ENCODE peak calls at places on chromosome 16, in four cellular contexts. One of them, this sample, is unnamed.

GRCh38 chr16:20763461-20764232 is at the start of gene ACSM3:
- DNase-seq in H1: peak; percentile 55
- DNase-seq in HepG2: peak; percentile 83
- DNase-seq in K562: peak; percentile 92
- DNase-seq in this sample: peak; percentile 85

GRCh38 chr16:60991886-60992285 is 1044.4 kb downstream of the CDH8 start:
- DNase-seq in H1: no peak
- DNase-seq in K562: no peak
- DNase-seq in HepG2: no peak
- DNase-seq in this sample: no peak

GRCh38 chr16:27214084-27214961 is 11.0 kb downstream of the KDM8 start:
- DNase-seq in K562: no peak
- DNase-seq in HepG2: peak; percentile 70
- DNase-seq in H1: no peak
- DNase-seq in this sample: no peak

GRCh38 chr16:80116711-80117110 is 424.1 kb upstream of the DYNLRB2 start:
- DNase-seq in K562: no peak
- DNase-seq in HepG2: no peak
- DNase-seq in H1: no peak
- DNase-seq in this sample: no peak

GRCh38 chr16:19898924-19899604 is 14.4 kb upstream of the GPRC5B start:
- DNase-seq in HepG2: peak; percentile 66
- DNase-seq in H1: peak; percentile 86
- DNase-seq in K562: peak; percentile 59
- DNase-seq in this sample: peak; percentile 68

GRCh38 chr16:64250866-64251265 is 871.0 kb downstream of the CDH11 start:
- DNase-seq in HepG2: no peak
- DNase-seq in H1: no peak
- DNase-seq in K562: no peak
- DNase-seq in this sample: no peak

GRCh38 chr16:48617711-48618148 is 7.8 kb upstream of the N4BP1 start:
- DNase-seq in H1: no peak
- DNase-seq in HepG2: no peak
- DNase-seq in K562: no peak
- DNase-seq in this sample: no peak

GRCh38 chr16:51151951-51152663 is 1.0 kb upstream of the SALL1 start:
- DNase-seq in HepG2: peak; percentile 79
- DNase-seq in K562: no peak
- DNase-seq in H1: peak; percentile 91
- DNase-seq in this sample: no peak

GRCh38 chr16:79542196-79542859 is 58.2 kb downstream of the MAF start:
- DNase-seq in K562: no peak
- DNase-seq in H1: no peak
- DNase-seq in HepG2: no peak
- DNase-seq in this sample: no peak

GRCh38 chr16:87702325-87702811 is 63.4 kb downstream of the KLHDC4 start:
- DNase-seq in K562: peak; percentile 64
- DNase-seq in HepG2: peak; percentile 19
- DNase-seq in H1: peak; percentile 80
- DNase-seq in this sample: no peak

GRCh38 chr16:29877266-29877961 is 14.4 kb upstream of the CDIPT start:
- DNase-seq in K562: peak; percentile 97
- DNase-seq in HepG2: no peak
- DNase-seq in H1: peak; percentile 99
- DNase-seq in this sample: peak; percentile 58

GRCh38 chr16:31200821-31201510 is 1.6 kb downstream of the PYCARD start:
- DNase-seq in K562: no peak
- DNase-seq in H1: no peak
- DNase-seq in HepG2: no peak
- DNase-seq in this sample: no peak

GRCh38 chr16:72939247-72939646 is 108.7 kb downstream of the ZFHX3 start:
- DNase-seq in K562: no peak
- DNase-seq in H1: no peak
- DNase-seq in HepG2: no peak
- DNase-seq in this sample: peak; percentile 64

GRCh38 chr16:29852654-29853053 is 10.4 kb downstream of the CDIPT start:
- DNase-seq in HepG2: no peak
- DNase-seq in K562: no peak
- DNase-seq in H1: no peak
- DNase-seq in this sample: no peak

GRCh38 chr16:86029131-86029741 is 130.3 kb downstream of the IRF8 start:
- DNase-seq in H1: no peak
- DNase-seq in HepG2: no peak
- DNase-seq in K562: no peak
- DNase-seq in this sample: no peak

GRCh38 chr16:19307587-19308241 is 22.2 kb downstream of the CLEC19A start:
- DNase-seq in HepG2: peak; percentile 33
- DNase-seq in K562: peak; percentile 46
- DNase-seq in H1: peak; percentile 84
- DNase-seq in this sample: no peak

GRCh38 chr16:85431431-85432124 is 181.5 kb upstream of the GSE1 start:
- DNase-seq in K562: no peak
- DNase-seq in H1: peak; percentile 46
- DNase-seq in HepG2: no peak
- DNase-seq in this sample: no peak

DNA sequence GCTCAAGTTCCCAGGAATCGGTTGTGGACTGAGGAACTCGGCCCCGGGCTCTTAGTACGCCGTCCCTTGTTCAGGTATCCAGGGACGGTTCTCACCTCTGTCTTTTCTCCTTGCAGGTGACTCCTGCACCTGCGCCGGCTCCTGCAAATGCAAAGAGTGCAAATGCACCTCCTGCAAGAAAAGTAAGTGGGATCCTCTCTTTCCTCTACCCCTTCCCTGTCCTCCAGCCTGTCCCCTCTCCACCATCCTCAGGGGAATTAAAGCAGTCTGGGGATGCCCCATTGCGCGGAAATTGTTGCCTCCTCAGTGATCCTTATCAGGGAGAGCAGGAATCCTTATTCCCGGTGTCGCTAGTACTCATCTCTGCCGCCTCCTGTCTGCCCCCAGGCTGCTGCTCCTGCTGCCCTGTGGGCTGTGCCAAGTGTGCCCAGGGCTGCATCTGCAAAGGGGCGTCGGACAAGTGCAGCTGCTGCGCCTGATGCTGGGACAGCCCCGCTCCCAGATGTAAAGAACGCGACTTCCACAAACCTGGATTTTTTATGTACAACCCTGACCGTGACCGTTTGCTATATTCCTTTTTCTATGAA is 585 bp downstream of the MT2A start:
- DNase-seq in HepG2: no peak
- DNase-seq in H1: no peak
- DNase-seq in K562: no peak
- DNase-seq in this sample: peak; percentile 19
- TF ChIP-seq PHF8 in HepG2: no peak
- TF ChIP-seq PHF8 in H1: no peak
- TF ChIP-seq PHF8 in K562: no peak
- TF ChIP-seq PHF8 in this sample: no peak

DNA sequence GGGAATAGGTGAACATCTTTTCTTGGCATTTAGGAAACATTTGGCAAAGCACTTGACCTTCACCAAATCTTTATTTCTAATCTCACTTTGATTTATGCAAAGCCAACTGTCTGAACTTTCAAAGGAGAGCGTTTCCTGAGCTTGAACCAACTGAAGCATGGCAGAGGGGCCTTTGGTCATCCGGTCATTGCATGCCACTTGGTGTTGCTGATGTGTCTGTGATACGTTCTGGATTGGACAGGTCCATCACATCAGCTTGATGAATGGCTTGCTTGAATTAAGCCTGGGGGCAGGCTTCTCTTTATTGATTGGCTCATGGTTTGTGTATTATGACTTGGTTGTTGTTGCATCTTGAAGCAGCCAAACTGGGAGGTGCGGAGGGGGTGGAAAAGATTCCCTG is 347.3 kb downstream of the RBFOX1 start:
- DNase-seq in H1: no peak
- DNase-seq in K562: no peak
- DNase-seq in HepG2: no peak
- DNase-seq in this sample: no peak
- TF ChIP-seq JUN in H1: no peak
- TF ChIP-seq JUN in K562: no peak
- TF ChIP-seq JUN in HepG2: no peak
- TF ChIP-seq JUN in this sample: no peak

GRCh38 chr16:53785044-53785443 is 81.1 kb downstream of the FTO start:
- DNase-seq in HepG2: no peak
- DNase-seq in K562: no peak
- DNase-seq in H1: no peak
- DNase-seq in this sample: no peak
- H3K4me2 ChIP-seq in HepG2: no peak overlapping the region
- H3K4me2 ChIP-seq in K562: no peak overlapping the region
- H3K4me2 ChIP-seq in H1: no peak overlapping the region
- H3K4me2 ChIP-seq in this sample: no peak overlapping the region

GRCh38 chr16:22874394-22874793 is 60.4 kb downstream of the HS3ST2 start:
- DNase-seq in HepG2: no peak
- DNase-seq in K562: no peak
- DNase-seq in H1: no peak
- DNase-seq in this sample: no peak

GRCh38 chr16:22868859-22869258 is 54.9 kb downstream of the HS3ST2 start:
- DNase-seq in H1: no peak
- DNase-seq in K562: no peak
- DNase-seq in HepG2: no peak
- DNase-seq in this sample: no peak
- TF ChIP-seq PHF8 in H1: no peak
- TF ChIP-seq PHF8 in K562: no peak
- TF ChIP-seq PHF8 in HepG2: no peak
- TF ChIP-seq PHF8 in this sample: no peak

GRCh38 chr16:81265052-81265451 is 26.6 kb downstream of the BCO1 start:
- DNase-seq in H1: no peak
- DNase-seq in K562: no peak
- DNase-seq in HepG2: no peak
- DNase-seq in this sample: no peak

GRCh38 chr16:81264386-81264785 is 25.9 kb downstream of the BCO1 start:
- DNase-seq in HepG2: no peak
- DNase-seq in H1: no peak
- DNase-seq in K562: no peak
- DNase-seq in this sample: no peak

GRCh38 chr16:81263470-81264200 is 25.1 kb downstream of the BCO1 start:
- DNase-seq in HepG2: no peak
- DNase-seq in K562: no peak
- DNase-seq in H1: no peak
- DNase-seq in this sample: no peak

GRCh38 chr16:81259916-81260315 is 21.4 kb downstream of the BCO1 start:
- DNase-seq in HepG2: no peak
- DNase-seq in H1: no peak
- DNase-seq in K562: no peak
- DNase-seq in this sample: no peak

DNA sequence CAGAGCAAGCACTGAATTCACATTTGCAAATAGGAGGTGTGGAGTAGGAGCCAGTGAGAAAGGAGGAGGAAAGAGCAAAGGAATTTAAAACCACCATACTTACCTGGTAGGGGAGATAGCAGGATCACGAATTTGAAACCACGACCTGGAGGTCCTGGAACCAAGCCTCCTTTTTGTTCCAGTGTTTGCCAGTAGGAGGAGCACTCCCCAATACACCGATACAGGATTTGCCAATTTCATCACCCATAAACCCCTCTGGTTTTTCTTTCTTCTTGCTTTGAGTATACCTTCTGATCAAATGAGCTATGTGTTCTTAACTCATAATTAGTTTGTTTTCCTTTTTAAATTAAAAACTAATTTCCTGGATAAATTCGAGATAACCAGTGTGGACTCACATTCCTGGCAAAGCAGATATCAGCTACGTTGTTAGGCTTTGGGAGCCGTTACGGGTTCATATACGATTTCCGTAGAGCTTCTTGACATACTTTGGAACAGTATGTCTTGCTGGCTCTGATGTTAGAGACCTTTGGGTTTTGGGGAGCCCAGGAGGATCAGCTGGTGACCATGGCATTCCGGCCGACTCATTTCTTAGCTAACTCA is 22.7 kb downstream of the BCO1 start:
- DNase-seq in H1: peak; percentile 60
- DNase-seq in HepG2: peak; percentile 36
- DNase-seq in K562: peak; percentile 80
- DNase-seq in this sample: peak; percentile 52
- TF ChIP-seq JUN in H1: no peak
- TF ChIP-seq JUN in HepG2: no peak
- TF ChIP-seq JUN in K562: no peak
- TF ChIP-seq JUN in this sample: no peak

GRCh38 chr16:69381231-69381630 is 4.6 kb downstream of the TERF2 start:
- DNase-seq in H1: no peak
- DNase-seq in K562: no peak
- DNase-seq in HepG2: no peak
- DNase-seq in this sample: no peak
- H3K4me2 ChIP-seq in H1: no peak overlapping the region
- H3K4me2 ChIP-seq in K562: no peak overlapping the region
- H3K4me2 ChIP-seq in HepG2: no peak overlapping the region
- H3K4me2 ChIP-seq in this sample: no peak overlapping the region

GRCh38 chr16:10080031-10080772 is 102.0 kb downstream of the GRIN2A start:
- DNase-seq in K562: no peak
- DNase-seq in HepG2: no peak
- DNase-seq in H1: no peak
- DNase-seq in this sample: no peak
- TF ChIP-seq PHF8 in K562: no peak
- TF ChIP-seq PHF8 in HepG2: no peak
- TF ChIP-seq PHF8 in H1: no peak
- TF ChIP-seq PHF8 in this sample: no peak

DNA sequence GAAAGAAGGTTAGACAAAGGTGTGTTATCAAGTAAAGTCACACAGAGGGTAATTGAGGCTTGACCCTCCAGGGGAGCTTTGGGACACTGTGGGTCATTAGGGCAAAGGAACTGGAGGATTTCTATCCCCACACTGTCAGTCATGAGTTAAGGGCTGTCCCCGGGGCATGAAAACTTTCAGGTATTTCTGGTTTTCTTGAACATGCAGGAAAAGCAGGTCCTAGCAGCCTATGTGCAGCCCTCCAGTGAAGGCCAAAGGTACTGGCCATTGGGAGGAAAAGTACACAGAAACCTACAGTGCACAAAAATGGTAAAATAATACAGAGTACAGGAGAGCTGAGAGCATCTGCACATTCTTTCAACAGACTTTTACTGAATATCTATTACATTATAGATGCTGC is 44.4 kb upstream of the SCNN1B start:
- DNase-seq in HepG2: no peak
- DNase-seq in H1: no peak
- DNase-seq in K562: no peak
- DNase-seq in this sample: no peak
- TF ChIP-seq JUN in HepG2: no peak
- TF ChIP-seq JUN in H1: no peak
- TF ChIP-seq JUN in K562: no peak
- TF ChIP-seq JUN in this sample: no peak

GRCh38 chr16:69775535-69775934 is 13.4 kb downstream of the WWP2 start:
- DNase-seq in K562: no peak
- DNase-seq in HepG2: no peak
- DNase-seq in H1: no peak
- DNase-seq in this sample: no peak

GRCh38 chr16:69779724-69780123 is 17.6 kb downstream of the WWP2 start:
- DNase-seq in K562: no peak
- DNase-seq in HepG2: no peak
- DNase-seq in H1: no peak
- DNase-seq in this sample: no peak

DNA sequence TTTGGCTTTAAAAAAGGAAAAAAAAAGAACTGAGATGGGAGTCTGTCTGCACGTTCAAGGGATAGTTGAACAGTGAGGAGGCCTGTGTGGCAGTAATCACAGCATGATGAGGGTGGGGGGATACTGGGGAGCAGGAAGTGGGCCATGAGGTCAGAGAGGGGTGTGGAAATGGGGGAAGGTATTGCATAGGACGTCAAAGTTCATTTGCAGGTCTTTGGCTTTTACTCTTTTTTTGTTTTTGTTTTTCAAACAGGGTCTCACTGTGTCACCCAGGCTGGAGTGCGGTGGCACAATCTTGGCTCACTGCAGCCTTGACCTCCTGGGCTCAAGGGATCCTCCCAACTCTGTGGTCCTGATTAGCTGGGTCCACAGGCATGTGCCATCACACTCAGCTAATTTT is 19.0 kb downstream of the WWP2 start:
- DNase-seq in HepG2: peak; percentile 29
- DNase-seq in H1: no peak
- DNase-seq in K562: no peak
- DNase-seq in this sample: no peak
- H3K4me2 ChIP-seq in HepG2: no peak overlapping the region
- H3K4me2 ChIP-seq in H1: no peak overlapping the region
- H3K4me2 ChIP-seq in K562: no peak overlapping the region
- H3K4me2 ChIP-seq in this sample: no peak overlapping the region

This sample was measured in A549.